ENCODE peak calls at places on chromosomes 5 and 9, in six cellular contexts. Y is A549, R is uterus, K is hepatocyte, H is breast epithelium, E is Panc1. J is an unnamed sample.

GRCh38 chr5:123949043-123949804 is 437.2 kb downstream of the CSNK1G3 start:
- DNase-seq in Y (no peak), R (no peak), K (no peak), H (no peak), E (no peak), J (no peak)

GRCh38 chr5:116848974-116849586 is 274.5 kb upstream of the SEMA6A start:
- DNase-seq in Y (no peak), R (no peak), K (peak), H (no peak), E (no peak), J (no peak)

GRCh38 chr5:115770466-115770865 is 46.0 kb downstream of the CDO1 start:
- DNase-seq in Y (peak), R (no peak), K (no peak), H (no peak), E (no peak), J (no peak)

GRCh38 chr5:104793031-104793430 is 1230.4 kb upstream of the NUDT12 start:
- DNase-seq in Y (no peak), R (no peak), K (no peak), H (no peak), E (no peak), J (peak)

GRCh38 chr9:136429683-136430590 is 9.7 kb downstream of the INPP5E start:
- DNase-seq in Y (peak), R (no peak), K (no peak), H (no peak), E (no peak), J (no peak)

GRCh38 chr9:129351058-129351641 is 173.1 kb upstream of the IER5L start:
- DNase-seq in Y (no peak), R (peak), K (no peak), H (no peak), E (no peak), J (no peak)

GRCh38 chr5:157172408-157172807 is 6.3 kb upstream of the GARIN3 start:
- DNase-seq in Y (no peak), R (no peak), K (no peak), H (no peak), E (no peak), J (no peak)

GRCh38 chr5:167900521-167900920 is 390.9 kb upstream of the WWC1 start:
- DNase-seq in Y (no peak), R (no peak), K (no peak), H (no peak), E (no peak), J (no peak)

GRCh38 chr9:118829334-118829733 is 539.9 kb downstream of the BRINP1 start:
- DNase-seq in Y (peak), R (no peak), K (peak), H (no peak), E (no peak), J (no peak)

GRCh38 chr5:68114641-68115040 is 100.9 kb upstream of the PIK3R1 start:
- DNase-seq in Y (no peak), R (no peak), K (no peak), H (no peak), E (no peak), J (peak)

GRCh38 chr9:3180696-3181048 is 336.8 kb upstream of the PUM3 start:
- DNase-seq in Y (no peak), R (no peak), K (no peak), H (no peak), E (no peak), J (no peak)
- H3K4me3 ChIP-seq in Y (no peak), R (no peak), K (no peak), H (peak), E (no peak), J (no peak)

DNA sequence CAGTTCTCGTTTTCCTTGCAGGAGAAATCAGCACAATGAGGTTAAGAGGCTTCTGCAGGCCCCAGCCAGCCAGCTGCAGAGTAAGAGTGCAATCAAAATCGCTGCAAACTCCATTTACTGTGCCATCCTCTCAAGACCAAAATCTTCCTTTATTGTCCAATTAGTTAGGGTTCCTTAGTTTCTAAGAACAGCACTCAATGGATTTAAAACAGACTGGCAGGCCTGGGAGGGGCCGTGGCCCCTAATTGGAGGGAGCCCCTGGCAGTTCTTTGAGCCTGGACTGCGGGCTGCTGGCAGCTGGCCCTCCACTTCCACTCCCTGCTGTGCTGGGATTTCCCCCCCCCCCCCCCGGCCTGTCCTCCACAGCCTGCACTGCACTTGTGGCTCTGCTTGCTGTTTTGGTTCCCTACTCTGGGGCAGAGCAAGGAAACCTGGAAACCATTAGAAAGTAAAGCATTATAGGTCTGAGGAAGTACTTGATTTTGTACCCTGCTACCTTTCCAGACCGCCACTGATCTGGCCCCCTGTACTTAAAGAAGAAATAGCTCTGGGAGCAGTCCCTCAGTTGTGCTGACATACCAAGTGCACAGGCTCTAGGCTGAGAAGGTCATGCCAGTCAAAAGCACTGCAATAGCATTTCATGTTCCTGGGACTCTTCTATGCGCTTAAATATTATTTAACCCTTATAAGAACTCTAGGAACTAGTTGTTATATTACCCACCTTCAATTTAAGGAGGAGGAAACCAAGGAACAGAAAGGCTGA is 129.0 kb downstream of the APBA1 start:
- DNase-seq in Y (no peak), R (no peak), K (no peak), H (no peak), E (no peak), J (no peak)
- TF ChIP-seq CTCF in Y (no peak), R (no peak), K (no peak), H (no peak), E (no peak), J (no peak)

GRCh38 chr9:122309861-122310260 is 45.2 kb downstream of the MRRF start:
- DNase-seq in Y (no peak), R (no peak), K (no peak), H (no peak), E (no peak), J (no peak)
- H3K4me3 ChIP-seq in Y (no peak), R (no peak), K (no peak), H (no peak), E (no peak), J (no peak)

GRCh38 chr9:127537792-127538191 is 74.3 kb upstream of the STXBP1 start:
- DNase-seq in Y (no peak), R (no peak), K (no peak), H (no peak), E (no peak), J (no peak)
- TF ChIP-seq CTCF in Y (peak), R (peak), K (peak), H (no peak), E (no peak), J (peak)

GRCh38 chr5:14439087-14439841 is 142.3 kb upstream of the OTULINL start:
- DNase-seq in Y (no peak), R (no peak), K (no peak), H (no peak), E (no peak), J (peak)
- H3K4me3 ChIP-seq in Y (no peak), R (no peak), K (no peak), H (no peak), E (no peak), J (no peak)

GRCh38 chr9:38000332-38000731 is 68.7 kb downstream of the SHB start:
- DNase-seq in Y (no peak), R (no peak), K (no peak), H (no peak), E (no peak), J (no peak)

GRCh38 chr9:38001430-38001829 is 67.6 kb downstream of the SHB start:
- DNase-seq in Y (no peak), R (no peak), K (no peak), H (no peak), E (no peak), J (no peak)

GRCh38 chr9:37998881-37999311 is 70.1 kb downstream of the SHB start:
- DNase-seq in Y (no peak), R (no peak), K (no peak), H (no peak), E (no peak), J (no peak)

GRCh38 chr9:37999501-38000189 is 69.4 kb downstream of the SHB start:
- DNase-seq in Y (no peak), R (no peak), K (peak), H (no peak), E (no peak), J (no peak)

GRCh38 chr9:38000735-38001134 is 68.3 kb downstream of the SHB start:
- DNase-seq in Y (no peak), R (no peak), K (no peak), H (no peak), E (no peak), J (no peak)
- TF ChIP-seq CTCF in Y (no peak), R (no peak), K (no peak), H (no peak), E (no peak), J (no peak)

GRCh38 chr5:59126665-59127354 is 543.9 kb downstream of the RAB3C start:
- DNase-seq in Y (peak), R (no peak), K (no peak), H (no peak), E (no peak), J (peak)
- H3K4me3 ChIP-seq in Y (peak), R (no peak), K (no peak), H (peak), E (no peak), J (peak)

DNA sequence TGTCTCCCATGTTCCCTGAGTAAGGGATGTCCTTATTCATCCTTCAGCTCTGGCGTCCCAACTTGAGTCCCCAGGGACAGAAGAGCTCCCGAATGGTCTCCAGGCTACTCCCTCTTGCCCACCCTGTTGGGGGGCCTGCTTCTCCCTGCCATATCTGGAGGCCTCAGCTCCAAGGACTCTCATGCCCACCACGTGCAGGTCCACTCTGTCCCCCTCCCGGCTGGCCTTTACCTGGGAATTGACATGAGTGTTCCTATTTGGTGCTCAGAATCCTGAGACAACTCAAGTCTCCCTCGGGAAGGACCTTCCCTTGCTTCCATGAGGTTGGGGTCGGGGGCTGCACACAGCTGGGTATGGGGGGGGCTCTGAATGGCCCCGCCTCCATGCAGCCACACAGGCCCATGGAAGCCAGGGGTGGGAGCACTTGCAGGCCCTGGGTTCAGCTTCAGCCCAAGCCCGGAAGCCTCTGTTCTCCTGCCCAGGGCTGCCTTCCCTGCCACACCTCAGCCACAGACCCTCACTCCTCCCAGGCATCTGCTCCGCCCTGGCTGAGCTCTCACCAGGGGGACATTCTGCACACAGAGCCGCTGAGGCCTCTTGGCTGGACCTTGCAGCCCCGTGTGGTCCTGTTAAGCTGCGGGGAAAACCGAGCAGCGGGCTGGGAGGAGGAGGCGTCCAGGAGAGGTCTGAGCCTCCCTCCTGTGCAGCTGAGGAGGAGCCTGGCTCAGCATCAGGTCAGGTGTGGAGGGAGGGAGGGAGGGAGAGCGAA is 121.9 kb downstream of the PHF2 start:
- DNase-seq in Y (no peak), R (no peak), K (no peak), H (no peak), E (no peak), J (no peak)
- TF ChIP-seq CTCF in Y (no peak), R (no peak), K (no peak), H (no peak), E (no peak), J (no peak)

J was measured in fibroblast of pulmonary artery.